ENCODE peak calls at places on chromosomes 16 and 17, in four cellular contexts. S is amygdala, H is heart left ventricle, K is anterior cingulate cortex. X is an unnamed sample.

GRCh38 chr16:19804538-19805323 is 79.9 kb downstream of the GPRC5B start:
- DNase-seq in S (no peak), H (peak), K (no peak), X (peak)

GRCh38 chr16:27515874-27516353 is 33.8 kb downstream of the GTF3C1 start:
- DNase-seq in S (no peak), K (peak), H (no peak), X (no peak)

GRCh38 chr16:78035012-78035411 is 12.7 kb downstream of the CLEC3A start:
- DNase-seq in K (no peak), H (no peak), S (no peak), X (no peak)

GRCh38 chr16:87321336-87322107 is 4.3 kb upstream of the C16orf95 start:
- DNase-seq in K (no peak), S (no peak), H (no peak), X (no peak)

GRCh38 chr16:84520778-84521770 is 16.6 kb upstream of the MEAK7 start:
- DNase-seq in H (no peak), S (no peak), K (no peak), X (peak)

GRCh38 chr16:590165-590874 is 454 bp downstream of the RAB40C start:
- DNase-seq in S (no peak), K (no peak), H (no peak), X (peak)

GRCh38 chr16:58426095-58426494 is 33.8 kb downstream of the GINS3 start:
- DNase-seq in K (no peak), H (no peak), S (peak), X (no peak)

GRCh38 chr16:3282103-3282746 is 1.1 kb upstream of the ZNF263 start:
- DNase-seq in H (no peak), K (no peak), S (no peak), X (no peak)

GRCh38 chr16:17470002-17470870 is 524 bp downstream of the XYLT1 start:
- DNase-seq in K (no peak), H (peak), S (no peak), X (no peak)

GRCh38 chr16:11726008-11726407 is 16.6 kb downstream of the TXNDC11 start:
- DNase-seq in S (no peak), H (no peak), K (no peak), X (peak)

GRCh38 chr17:50266384-50267073 is 7.7 kb upstream of the TMEM92 start:
- DNase-seq in S (no peak), H (no peak), K (no peak), X (peak)

GRCh38 chr16:85425061-85425662 is 188.0 kb upstream of the GSE1 start:
- DNase-seq in H (no peak), K (no peak), S (no peak), X (peak)

GRCh38 chr17:78364436-78365281 is 4.8 kb upstream of the SOCS3 start:
- DNase-seq in S (no peak), H (peak), K (no peak), X (no peak)

GRCh38 chr16:57123216-57123968 is 31.0 kb downstream of the CPNE2 start:
- DNase-seq in H (no peak), S (no peak), K (no peak), X (no peak)

GRCh38 chr17:4215882-4216411 is 47.8 kb downstream of the ANKFY1 start:
- DNase-seq in S (no peak), K (no peak), H (no peak), X (no peak)

GRCh38 chr16:52294660-52295059 is 252.3 kb downstream of the TOX3 start:
- DNase-seq in K (no peak), S (no peak), H (no peak), X (no peak)

GRCh38 chr17:5537251-5537650 is 47.1 kb downstream of the NLRP1 start:
- DNase-seq in K (no peak), S (no peak), H (no peak), X (no peak)

GRCh38 chr17:73534575-73534940 is 109.7 kb downstream of the SDK2 start:
- DNase-seq in K (no peak), H (no peak), S (no peak), X (no peak)

GRCh38 chr17:48589060-48589830 is 796 bp downstream of the HOXB3 start:
- DNase-seq in H (no peak), S (no peak), K (no peak), X (no peak)

GRCh38 chr17:64484380-64484779 is 12.5 kb downstream of the POLG2 start:
- DNase-seq in K (no peak), H (no peak), S (no peak), X (no peak)

GRCh38 chr17:43694081-43694870 is 32.6 kb upstream of the MEOX1 start:
- DNase-seq in S (peak), K (peak), H (peak), X (peak)

GRCh38 chr17:37570527-37571093 is 38.6 kb downstream of the SYNRG start:
- DNase-seq in S (no peak), K (no peak), H (peak), X (peak)